ENCODE peak calls at places on chromosomes 7 and 10, in five cellular contexts. S is AG04449; A is K562; K is stimulated activated CD8-positive, alpha-beta memory T cell treated with anti-CD3 and anti-CD28 coated beads, Interleukin-7, amount 100 ng/mL, for 1 hour; U is stimulated activated naive CD8-positive, alpha-beta T cell treated with anti-CD3 and anti-CD28 coated beads, Interleukin-15, amount 100 ng/mL, for 72 hours. J is an unnamed sample.

GRCh38 chr7:64882341-64883112 is 20.5 kb upstream of the ZNF273 start:
- DNase-seq in S (no peak), A (no peak), K (no peak), U (peak), J (peak)

GRCh38 chr10:114271779-114272167 is 32.7 kb downstream of the VWA2 start:
- DNase-seq in S (peak), A (no peak), K (no peak), U (no peak), J (no peak)

GRCh38 chr7:50142421-50143113 is 49.5 kb upstream of the ZPBP start:
- DNase-seq in S (no peak), A (peak), K (no peak), U (no peak), J (peak)

GRCh38 chr10:26087666-26088065 is 128.9 kb upstream of the GAD2 start:
- DNase-seq in S (no peak), A (no peak), K (no peak), U (no peak), J (no peak)

GRCh38 chr7:141874787-141875186 is 33.5 kb upstream of the PRSS37 start:
- DNase-seq in S (no peak), A (no peak), K (no peak), U (no peak), J (no peak)

GRCh38 chr10:109912335-109913282 is 10.7 kb downstream of the XPNPEP1 start:
- DNase-seq in S (no peak), A (no peak), K (no peak), U (no peak), J (no peak)

GRCh38 chr7:26843696-26844095 is 20.7 kb downstream of the SKAP2 start:
- DNase-seq in S (no peak), A (no peak), K (no peak), U (no peak), J (no peak)

GRCh38 chr7:108299251-108300014 is 156.8 kb downstream of the NRCAM start:
- DNase-seq in S (no peak), A (no peak), K (no peak), U (no peak), J (no peak)

GRCh38 chr10:133308431-133309110 is at the start of the genes TUBGCP2 and ZNF511:
- DNase-seq in S (no peak), A (peak), K (peak), U (peak), J (no peak)

GRCh38 chr7:29113384-29114102 is 32.8 kb downstream of the CPVL start:
- DNase-seq in S (no peak), A (no peak), K (no peak), U (no peak), J (peak)

GRCh38 chr7:919114-919442 is 35.4 kb downstream of the ADAP1 start:
- DNase-seq in S (no peak), A (no peak), K (no peak), U (no peak), J (no peak)

J was measured in pons.